ENCODE peak calls at places on chromosomes 6 and 20, in four cellular contexts. F is fibroblast of mammary gland, H is nephron progenitor cell, M is choroid plexus epithelial cell. T is an unnamed sample.

GRCh38 chr6:100228437-100229424 is 234.7 kb upstream of the MCHR2 start:
- DNase-seq in F (peak; percentile 59), H (peak; percentile 77), M (peak; percentile 77), T (peak; percentile 84)

GRCh38 chr6:43376551-43376981 is 7.1 kb upstream of the ZNF318 start:
- DNase-seq in F (no peak), H (no peak), M (peak; percentile 43), T (no peak)

GRCh38 chr6:129638055-129639019 is 71.6 kb downstream of the ARHGAP18 start:
- DNase-seq in F (no peak), H (no peak), M (peak; percentile 93), T (peak; percentile 28)

GRCh38 chr20:50130995-50131394 is 18.0 kb upstream of the UBE2V1 start:
- DNase-seq in F (no peak), H (no peak), M (peak; percentile 42), T (no peak)

GRCh38 chr6:133834472-133835170 is 54.3 kb upstream of the TCF21 start:
- DNase-seq in F (no peak), H (no peak), M (no peak), T (no peak)

GRCh38 chr6:149293244-149293643 is 24.3 kb upstream of the TAB2 start:
- DNase-seq in F (no peak), H (no peak), M (no peak), T (no peak)

GRCh38 chr6:117906905-117907599 is at the start of gene SLC35F1:
- DNase-seq in F (no peak), H (peak; percentile 85), M (peak; percentile 33), T (peak; percentile 66)

GRCh38 chr6:100176321-100176950 is 182.4 kb upstream of the MCHR2 start:
- DNase-seq in F (peak; percentile 76), H (no peak), M (peak; percentile 84), T (peak; percentile 9)

GRCh38 chr6:3825851-3826581 is 23.2 kb upstream of the FAM50B start:
- DNase-seq in F (peak; percentile 96), H (no peak), M (peak; percentile 97), T (peak; percentile 61)

GRCh38 chr6:42276008-42276890 is 58.6 kb upstream of the MRPS10 start:
- DNase-seq in F (peak; percentile 78), H (no peak), M (peak; percentile 73), T (no peak)

GRCh38 chr6:3232017-3232838 is 4.8 kb upstream of the TUBB2B start:
- DNase-seq in F (no peak), H (no peak), M (no peak), T (no peak)

DNA sequence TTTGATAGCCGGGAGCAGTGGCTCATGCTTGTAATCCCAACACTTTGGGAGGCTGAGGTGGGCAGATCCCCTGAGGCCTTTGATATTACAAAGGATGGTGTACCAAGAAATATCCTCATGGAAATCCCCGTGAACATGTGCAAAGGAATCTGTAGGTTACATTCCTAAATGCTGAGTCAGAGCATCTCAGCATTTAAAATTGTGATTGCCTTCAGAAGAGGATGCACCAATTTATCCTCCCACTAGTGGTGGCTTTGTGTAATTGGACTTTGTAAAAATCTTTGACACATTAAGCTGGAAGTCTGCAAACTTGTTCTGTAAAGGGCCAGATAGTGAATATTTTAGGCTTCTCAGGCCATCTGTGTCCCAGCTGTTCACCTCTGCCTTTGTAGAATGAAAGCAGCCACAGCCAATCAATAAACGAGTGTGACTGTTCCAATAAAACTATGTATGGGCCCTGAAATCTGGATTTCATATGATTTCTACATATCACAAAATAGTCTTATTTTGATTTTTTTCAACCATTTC is 11.8 kb downstream of the TMEM14B start:
- DNase-seq in F (peak; percentile 91), H (no peak), M (peak; percentile 97), T (no peak)
- TF ChIP-seq CTCF in F (peak; percentile 67), H (peak; percentile 48), M (peak; percentile 73), T (peak; percentile 78)

GRCh38 chr20:9884666-9885065 is 45.8 kb upstream of the PAK5 start:
- DNase-seq in F (peak; percentile 10), H (no peak), M (no peak), T (no peak)
- TF ChIP-seq CTCF in F (no peak), H (peak; percentile 13), M (no peak), T (no peak)

GRCh38 chr6:36839819-36840379 is 655 bp upstream of the CPNE5 start:
- DNase-seq in F (no peak), H (peak; percentile 72), M (no peak), T (peak; percentile 69)
- TF ChIP-seq CTCF in F (no peak), H (no peak), M (peak; percentile 3), T (peak; percentile 25)

DNA sequence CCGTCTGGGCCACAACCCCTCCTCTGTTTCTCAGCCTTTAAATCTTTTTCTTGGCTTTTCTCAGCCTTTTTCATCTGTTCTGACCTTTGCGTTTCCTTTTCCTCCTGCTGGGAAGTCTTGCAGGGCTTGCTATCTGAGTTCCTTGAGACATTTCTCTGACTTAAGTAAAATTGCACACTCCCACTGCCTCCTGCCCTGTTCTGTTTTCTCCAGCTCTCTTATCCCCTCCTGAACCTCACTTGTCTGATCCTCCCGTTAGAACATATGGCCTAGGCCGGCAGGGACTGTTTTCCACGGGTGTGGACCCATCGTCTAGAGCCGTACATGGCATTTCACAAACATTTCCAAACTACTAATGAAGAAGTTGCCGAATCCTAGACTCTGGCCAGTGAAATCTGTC is 63.0 kb downstream of the ARID1B start:
- DNase-seq in F (peak; percentile 37), H (no peak), M (peak; percentile 68), T (no peak)
- TF ChIP-seq CTCF in F (no peak), H (no peak), M (no peak), T (no peak)

DNA sequence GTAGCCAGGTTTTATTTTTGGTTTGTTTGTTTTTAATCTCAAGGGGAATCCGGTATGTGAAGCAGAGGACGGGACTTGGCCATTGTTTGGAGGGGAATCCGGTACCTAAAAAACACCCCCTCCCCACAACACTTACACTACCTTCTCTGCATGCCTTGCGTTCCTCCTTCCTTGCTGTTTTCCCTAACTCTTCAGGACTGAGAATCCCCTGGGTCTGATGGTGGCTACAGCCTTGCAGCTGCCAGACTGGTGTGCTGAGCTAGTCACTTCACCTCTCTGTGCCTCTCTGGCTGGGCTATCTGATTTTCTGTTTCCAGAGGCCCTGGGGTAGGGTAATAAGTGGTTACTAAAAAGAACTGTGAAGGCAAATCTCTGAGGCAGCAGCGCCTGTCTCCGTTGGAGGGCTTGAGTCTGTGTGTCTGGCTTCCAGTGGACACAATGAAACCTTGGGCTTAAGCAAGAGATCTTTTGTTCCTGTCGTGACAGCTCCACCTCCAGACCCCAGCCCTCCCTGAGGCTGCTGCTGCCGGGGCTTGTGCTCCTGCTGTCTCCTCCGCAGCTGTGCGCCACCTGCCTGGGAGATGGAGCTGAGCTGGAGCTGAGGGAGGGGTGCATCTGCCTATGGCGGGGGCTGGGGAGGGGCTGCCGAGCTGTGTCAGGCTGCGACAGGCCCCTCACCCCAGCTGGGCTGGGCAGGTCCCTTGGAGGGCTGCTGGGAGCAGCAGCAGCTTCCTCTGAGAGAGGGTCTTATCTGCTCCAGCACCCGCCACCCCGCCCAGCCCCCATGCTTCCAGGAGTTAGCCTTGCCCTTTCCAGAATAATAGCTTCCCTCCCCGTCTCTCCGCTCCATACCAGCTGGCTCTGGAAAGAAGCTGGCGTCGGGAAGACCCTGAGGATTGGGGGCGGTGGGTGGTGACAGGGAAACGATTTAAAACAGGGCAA is 65.8 kb upstream of the CCDC167 start:
- DNase-seq in F (no peak), H (peak; percentile 64), M (no peak), T (peak; percentile 63)
- TF ChIP-seq CTCF in F (no peak), H (no peak), M (peak; percentile 21), T (no peak)

DNA sequence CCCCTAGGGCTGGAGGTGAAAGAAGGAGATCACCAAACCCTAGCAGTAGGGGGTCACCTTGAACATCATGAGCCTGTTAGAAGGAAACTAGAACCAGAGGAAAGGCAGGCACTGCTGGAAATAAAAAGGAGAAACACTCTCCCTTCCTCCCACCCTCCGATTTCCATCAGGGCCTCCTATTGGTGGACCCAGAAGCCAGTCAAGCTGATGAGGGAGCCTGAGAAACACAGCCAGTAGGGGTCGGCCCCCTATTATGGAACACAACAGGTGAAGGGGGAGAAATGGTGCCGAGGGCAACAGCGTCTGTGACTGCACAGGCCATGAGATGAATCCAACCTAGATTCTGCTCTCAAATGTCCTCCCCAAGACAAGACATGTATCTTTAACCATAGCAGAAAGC is 156.1 kb upstream of the LRFN2 start:
- DNase-seq in F (no peak), H (no peak), M (no peak), T (no peak)
- TF ChIP-seq CTCF in F (no peak), H (no peak), M (no peak), T (no peak)

GRCh38 chr6:15642276-15642675 is 20.6 kb downstream of the DTNBP1 start:
- DNase-seq in F (no peak), H (no peak), M (peak; percentile 41), T (no peak)
- TF ChIP-seq CTCF in F (peak; percentile 41), H (no peak), M (peak; percentile 65), T (peak; percentile 58)

DNA sequence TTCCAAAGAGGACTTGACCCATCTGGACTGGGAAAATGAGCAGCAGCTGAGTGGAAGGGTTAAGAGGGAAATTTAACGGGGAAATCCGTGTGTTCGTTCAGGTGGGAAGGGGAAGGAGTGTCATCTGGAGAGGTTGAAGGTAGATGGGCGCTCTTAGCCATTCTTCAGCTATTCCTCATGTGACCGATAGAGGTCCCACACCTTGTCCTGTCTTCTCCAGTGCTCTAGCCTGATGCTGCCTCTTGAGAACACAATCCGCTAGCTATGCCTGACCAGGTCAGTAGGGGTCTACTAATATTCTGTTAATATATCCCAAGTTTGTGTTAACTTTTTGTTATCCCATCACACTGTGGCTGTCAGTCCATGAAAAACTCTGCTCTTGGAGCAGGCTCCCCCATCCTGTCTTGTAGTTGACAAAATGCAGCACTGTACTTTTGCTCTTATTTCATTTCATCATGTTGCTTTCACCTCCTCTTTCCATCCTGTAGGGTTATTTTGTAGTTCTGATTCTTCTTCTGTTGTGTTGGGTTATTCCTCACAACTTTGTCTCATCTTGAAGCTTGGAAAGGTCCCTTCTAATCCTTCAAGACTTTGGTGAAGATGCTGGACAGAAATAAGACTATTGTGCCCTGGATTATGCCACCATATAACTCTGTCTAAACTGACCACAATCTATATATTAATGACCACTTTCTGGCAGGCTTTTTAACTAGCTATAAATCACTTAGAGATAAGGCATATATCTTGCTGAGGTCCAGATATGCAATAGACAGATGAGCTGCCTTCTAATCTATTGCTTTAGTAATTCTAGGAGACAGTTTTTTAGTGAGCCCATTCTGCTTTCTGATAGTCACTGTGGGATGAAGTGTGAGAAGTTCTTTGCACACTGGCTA is 123.4 kb upstream of the SUPT3H start:
- DNase-seq in F (no peak), H (no peak), M (peak; percentile 22), T (no peak)
- TF ChIP-seq CTCF in F (peak; percentile 26), H (peak; percentile 46), M (peak; percentile 54), T (peak; percentile 65)

T was measured in endothelial cell.